ENCODE peak calls at places on chromosomes 2 and 18, in nine cellular contexts. R is gastrocnemius medialis; Y is Caki2; Z is right lobe of liver; H is stimulated activated CD4-positive, alpha-beta T cell treated with anti-CD3 and anti-CD28 coated beads, Interleukin-4, amount 100 ng/mL, for 48 hours; T is sigmoid colon; A is NCI-H1417; F is T-cell; U is left ventricle myocardium superior. V is an unnamed sample.
A peak's percentile ranks its signal among the peaks of the same experiment; 100 is the strongest.

GRCh38 chr2:230411484-230412368 is 4.3 kb upstream of the SP100 start:
- DNase-seq in T (peak; percentile 80), H (peak; percentile 52), U (peak; percentile 83), A (peak; percentile 83), F (peak; percentile 29), R (peak; percentile 43), Z (peak; percentile 86), Y (peak; percentile 59), V (peak; percentile 46)

GRCh38 chr18:77557030-77557429 is 307.4 kb downstream of the GALR1 start:
- DNase-seq in T (no peak), R (no peak), Y (peak; percentile 2), H (no peak), A (no peak), U (no peak), F (no peak), Z (no peak), V (no peak)

GRCh38 chr2:238091426-238092060 is 8.6 kb upstream of the ESPNL start:
- DNase-seq in F (no peak), R (no peak), Z (no peak), U (no peak), Y (no peak), A (no peak), H (no peak), T (no peak), V (no peak)

GRCh38 chr2:220224711-220225519 is 597.5 kb downstream of the SLC4A3 start:
- DNase-seq in F (no peak), H (no peak), Y (peak; percentile 93), A (peak; percentile 45), U (no peak), R (no peak), Z (no peak), T (no peak), V (no peak)

GRCh38 chr2:111624401-111625156 is 259.4 kb downstream of the ANAPC1 start:
- DNase-seq in F (no peak), A (no peak), Z (no peak), H (no peak), T (no peak), U (no peak), Y (no peak), R (no peak), V (no peak)

GRCh38 chr2:240619506-240620148 is 5.7 kb upstream of the GPR35 start:
- DNase-seq in Z (peak; percentile 46), Y (no peak), R (peak; percentile 1), F (no peak), T (peak; percentile 49), U (no peak), H (no peak), A (no peak), V (no peak)

GRCh38 chr2:222683805-222684204 is 12.3 kb downstream of the MOGAT1 start:
- DNase-seq in R (no peak), F (no peak), T (no peak), H (no peak), Y (no peak), U (no peak), Z (no peak), A (no peak), V (no peak)

GRCh38 chr2:8986327-8986976 is 17.0 kb downstream of the MBOAT2 start:
- DNase-seq in Z (no peak), F (no peak), Y (no peak), H (peak; percentile 1), T (no peak), A (no peak), U (no peak), R (no peak), V (no peak)

GRCh38 chr2:2182688-2183087 is 148.4 kb downstream of the MYT1L start:
- DNase-seq in Y (no peak), F (no peak), H (no peak), T (no peak), R (no peak), U (no peak), A (no peak), Z (no peak), V (no peak)

GRCh38 chr2:237674731-237675276 is 47.4 kb downstream of the LRRFIP1 start:
- DNase-seq in F (peak; percentile 84), H (peak; percentile 67), A (peak; percentile 91), R (peak; percentile 78), U (peak; percentile 87), Y (peak; percentile 59), Z (peak; percentile 96), T (peak; percentile 92), V (peak; percentile 85)

GRCh38 chr2:224816816-224817215 is 100.7 kb upstream of the CCDC195 start:
- DNase-seq in Y (peak; percentile 62), U (no peak), Z (no peak), H (no peak), R (no peak), F (no peak), T (no peak), A (no peak), V (no peak)

GRCh38 chr2:196399736-196400691 is 228.6 kb upstream of the STK17B start:
- DNase-seq in T (no peak), H (no peak), F (no peak), A (no peak), U (no peak), R (no peak), Z (no peak), Y (no peak), V (no peak)

GRCh38 chr18:50142441-50143120 is 52.4 kb downstream of the MYO5B start:
- DNase-seq in H (no peak), F (no peak), Y (peak; percentile 22), Z (no peak), A (no peak), R (no peak), U (no peak), T (no peak), V (no peak)

GRCh38 chr2:217993817-217994459 is 8.9 kb downstream of the TNS1 start:
- DNase-seq in H (peak; percentile 36), Y (no peak), T (peak; percentile 86), R (peak; percentile 65), F (peak; percentile 28), U (peak; percentile 87), Z (peak; percentile 71), A (peak; percentile 42), V (peak; percentile 24)

GRCh38 chr2:170221317-170222288 is 43.7 kb downstream of the MYO3B start:
- DNase-seq in U (no peak), T (no peak), Z (no peak), A (peak; percentile 42), H (no peak), Y (no peak), R (no peak), F (no peak), V (no peak)

GRCh38 chr2:105761931-105762515 is 17.3 kb downstream of the NCK2 start:
- DNase-seq in A (no peak), F (no peak), R (no peak), T (no peak), Z (no peak), U (no peak), H (no peak), Y (no peak), V (no peak)

GRCh38 chr2:64196986-64197385 is 52.8 kb upstream of the PELI1 start:
- DNase-seq in T (no peak), U (no peak), A (peak; percentile 37), Y (no peak), H (no peak), Z (no peak), F (no peak), R (no peak), V (no peak)

GRCh38 chr18:61606068-61606660 is 272.9 kb downstream of the CDH20 start:
- DNase-seq in A (no peak), Y (no peak), Z (no peak), U (peak; percentile 52), R (no peak), H (no peak), F (no peak), T (no peak), V (no peak)

GRCh38 chr2:2800001-2800400 is 468.9 kb upstream of the MYT1L start:
- DNase-seq in H (no peak), T (no peak), Y (no peak), R (no peak), F (no peak), U (no peak), Z (no peak), A (no peak), V (no peak)

GRCh38 chr18:70046207-70046606 is 98.5 kb upstream of the CD226 start:
- DNase-seq in A (no peak), H (no peak), Y (no peak), Z (no peak), F (no peak), U (no peak), R (no peak), T (no peak), V (no peak)

GRCh38 chr2:73516033-73516432 is 126.2 kb downstream of the NAT8 start:
- DNase-seq in U (no peak), Z (no peak), Y (no peak), H (no peak), A (no peak), R (no peak), T (no peak), F (no peak), V (no peak)

GRCh38 chr18:35756506-35757117 is 175.1 kb downstream of the GALNT1 start:
- DNase-seq in T (no peak), R (no peak), Y (peak; percentile 20), A (peak; percentile 88), F (peak; percentile 20), U (no peak), H (peak; percentile 31), Z (no peak), V (peak; percentile 21)

GRCh38 chr18:53682796-53683195 is 541.7 kb downstream of the MBD2 start:
- DNase-seq in F (no peak), Y (no peak), U (no peak), A (no peak), R (no peak), Z (no peak), T (no peak), H (no peak), V (no peak)

GRCh38 chr2:151280276-151280675 is 9.2 kb downstream of the NMI start:
- DNase-seq in H (no peak), T (no peak), F (no peak), U (no peak), Z (no peak), Y (no peak), R (no peak), A (no peak), V (no peak)

GRCh38 chr2:179470102-179470501 is 205.5 kb upstream of the SESTD1 start:
- DNase-seq in F (no peak), U (no peak), R (no peak), Y (no peak), A (no peak), H (no peak), T (no peak), Z (no peak), V (no peak)

GRCh38 chr2:111704246-111704645 is 179.7 kb downstream of the ANAPC1 start:
- DNase-seq in H (no peak), A (no peak), Z (no peak), Y (peak; percentile 64), F (no peak), U (no peak), T (no peak), R (peak; percentile 23), V (no peak)

GRCh38 chr18:48819276-48819675 is 131.5 kb downstream of the SMAD7 start:
- DNase-seq in F (no peak), U (peak; percentile 78), R (peak; percentile 52), T (peak; percentile 32), H (no peak), A (no peak), Y (no peak), Z (peak; percentile 65), V (no peak)

GRCh38 chr18:2070636-2071035 is 500.7 kb downstream of the METTL4 start:
- DNase-seq in R (no peak), Y (no peak), A (peak; percentile 93), H (no peak), U (no peak), Z (no peak), T (no peak), F (no peak), V (no peak)

GRCh38 chr2:72561621-72562318 is 264.1 kb downstream of the EXOC6B start:
- DNase-seq in R (no peak), A (no peak), F (no peak), T (no peak), U (no peak), Z (no peak), Y (peak; percentile 39), H (no peak), V (no peak)

GRCh38 chr2:202270487-202270886 is 4.9 kb downstream of the NOP58 start:
- DNase-seq in F (no peak), T (no peak), Y (no peak), Z (no peak), U (no peak), H (no peak), A (no peak), R (no peak), V (no peak)

GRCh38 chr2:129909648-129910418 is 69.6 kb upstream of the RAB6C start:
- DNase-seq in Z (no peak), F (no peak), U (no peak), Y (no peak), T (no peak), H (no peak), R (no peak), A (no peak), V (no peak)

V was measured in T follicular helper cell.